ENCODE peak calls at places on chromosomes 4 and X, in ten cellular contexts. One of them, this sample, is unnamed. For H3K4me1 and H3K9me3, the result is how much of the 10 kb centered on the place peaks cover.

GRCh38 chr4:87057835-87058234 is 123.0 kb downstream of the AFF1 start:
- DNase-seq in psoas muscle: no peak
- DNase-seq in suprapubic skin: no peak
- DNase-seq in H9: no peak
- DNase-seq in tibial artery: no peak
- DNase-seq in ovary: no peak
- DNase-seq in heart left ventricle: no peak
- DNase-seq in endothelial cell of umbilical vein: no peak
- DNase-seq in HCT116: no peak
- DNase-seq in CD8-positive, alpha-beta T cell: no peak
- DNase-seq in this sample: no peak

GRCh38 chrX:84197550-84197949 is 9.6 kb upstream of the RPS6KA6 start:
- DNase-seq in psoas muscle: no peak
- DNase-seq in suprapubic skin: no peak
- DNase-seq in H9: no peak
- DNase-seq in tibial artery: no peak
- DNase-seq in ovary: no peak
- DNase-seq in heart left ventricle: no peak
- DNase-seq in endothelial cell of umbilical vein: no peak
- DNase-seq in HCT116: no peak
- DNase-seq in CD8-positive, alpha-beta T cell: no peak
- DNase-seq in this sample: no peak

GRCh38 chrX:252421-253291 is 28.5 kb upstream of the PLCXD1 start:
- DNase-seq in psoas muscle: no peak
- DNase-seq in suprapubic skin: no peak
- DNase-seq in H9: no peak
- DNase-seq in tibial artery: no peak
- DNase-seq in ovary: no peak
- DNase-seq in heart left ventricle: no peak
- DNase-seq in endothelial cell of umbilical vein: peak
- DNase-seq in HCT116: no peak
- DNase-seq in CD8-positive, alpha-beta T cell: no peak
- DNase-seq in this sample: no peak

GRCh38 chr4:87423313-87424031 is 1.1 kb downstream of the NUDT9 start:
- DNase-seq in psoas muscle: no peak
- DNase-seq in suprapubic skin: no peak
- DNase-seq in H9: no peak
- DNase-seq in tibial artery: no peak
- DNase-seq in ovary: no peak
- DNase-seq in heart left ventricle: no peak
- DNase-seq in endothelial cell of umbilical vein: peak
- DNase-seq in HCT116: no peak
- DNase-seq in CD8-positive, alpha-beta T cell: no peak
- DNase-seq in this sample: no peak

GRCh38 chrX:135973025-135973547 is 702 bp downstream of the MMGT1 start:
- DNase-seq in psoas muscle: no peak
- DNase-seq in suprapubic skin: no peak
- DNase-seq in H9: no peak
- DNase-seq in tibial artery: no peak
- DNase-seq in ovary: peak
- DNase-seq in heart left ventricle: no peak
- DNase-seq in endothelial cell of umbilical vein: no peak
- DNase-seq in HCT116: no peak
- DNase-seq in CD8-positive, alpha-beta T cell: no peak
- DNase-seq in this sample: no peak

GRCh38 chr4:92599044-92599443 is 295.3 kb downstream of the GRID2 start:
- DNase-seq in psoas muscle: no peak
- DNase-seq in suprapubic skin: no peak
- DNase-seq in H9: no peak
- DNase-seq in tibial artery: no peak
- DNase-seq in ovary: no peak
- DNase-seq in heart left ventricle: no peak
- DNase-seq in endothelial cell of umbilical vein: no peak
- DNase-seq in HCT116: no peak
- DNase-seq in CD8-positive, alpha-beta T cell: no peak
- DNase-seq in this sample: no peak

GRCh38 chr4:13989496-13989895 is 362.0 kb upstream of the BOD1L1 start:
- DNase-seq in psoas muscle: no peak
- DNase-seq in suprapubic skin: no peak
- DNase-seq in H9: no peak
- DNase-seq in tibial artery: no peak
- DNase-seq in ovary: no peak
- DNase-seq in heart left ventricle: no peak
- DNase-seq in endothelial cell of umbilical vein: no peak
- DNase-seq in HCT116: no peak
- DNase-seq in CD8-positive, alpha-beta T cell: no peak
- DNase-seq in this sample: no peak

GRCh38 chr4:174362340-174362739 is 78.6 kb downstream of the CEP44 start:
- DNase-seq in psoas muscle: no peak
- DNase-seq in suprapubic skin: no peak
- DNase-seq in H9: no peak
- DNase-seq in tibial artery: no peak
- DNase-seq in ovary: no peak
- DNase-seq in heart left ventricle: no peak
- DNase-seq in endothelial cell of umbilical vein: no peak
- DNase-seq in HCT116: no peak
- DNase-seq in CD8-positive, alpha-beta T cell: no peak
- DNase-seq in this sample: no peak

GRCh38 chr4:55808187-55808586 is 11.4 kb upstream of the EXOC1L start:
- DNase-seq in psoas muscle: no peak
- DNase-seq in suprapubic skin: no peak
- DNase-seq in H9: no peak
- DNase-seq in tibial artery: no peak
- DNase-seq in ovary: no peak
- DNase-seq in heart left ventricle: no peak
- DNase-seq in endothelial cell of umbilical vein: no peak
- DNase-seq in HCT116: no peak
- DNase-seq in CD8-positive, alpha-beta T cell: no peak
- DNase-seq in this sample: no peak

GRCh38 chr4:94207469-94208224 is at the start of gene SMARCAD1:
- DNase-seq in psoas muscle: peak
- DNase-seq in suprapubic skin: peak
- DNase-seq in H9: peak
- DNase-seq in tibial artery: peak
- DNase-seq in ovary: peak
- DNase-seq in heart left ventricle: peak
- DNase-seq in endothelial cell of umbilical vein: peak
- DNase-seq in HCT116: peak
- DNase-seq in CD8-positive, alpha-beta T cell: peak
- DNase-seq in this sample: peak

GRCh38 chr4:3111461-3111860 is 37.0 kb downstream of the HTT start:
- DNase-seq in psoas muscle: no peak
- DNase-seq in suprapubic skin: no peak
- DNase-seq in H9: no peak
- DNase-seq in tibial artery: no peak
- DNase-seq in ovary: no peak
- DNase-seq in heart left ventricle: no peak
- DNase-seq in endothelial cell of umbilical vein: peak
- DNase-seq in HCT116: no peak
- DNase-seq in CD8-positive, alpha-beta T cell: no peak
- DNase-seq in this sample: no peak

GRCh38 chr4:26719954-26720552 is 136.2 kb downstream of the TBC1D19 start:
- DNase-seq in psoas muscle: no peak
- DNase-seq in suprapubic skin: no peak
- DNase-seq in H9: no peak
- DNase-seq in tibial artery: no peak
- DNase-seq in ovary: no peak
- DNase-seq in heart left ventricle: no peak
- DNase-seq in endothelial cell of umbilical vein: peak
- DNase-seq in HCT116: peak
- DNase-seq in CD8-positive, alpha-beta T cell: no peak
- DNase-seq in this sample: no peak

GRCh38 chrX:11629593-11630211 is 36.0 kb downstream of the ARHGAP6 start:
- DNase-seq in psoas muscle: peak
- DNase-seq in suprapubic skin: no peak
- DNase-seq in H9: no peak
- DNase-seq in tibial artery: peak
- DNase-seq in ovary: peak
- DNase-seq in heart left ventricle: peak
- DNase-seq in endothelial cell of umbilical vein: no peak
- DNase-seq in HCT116: no peak
- DNase-seq in CD8-positive, alpha-beta T cell: no peak
- DNase-seq in this sample: peak

GRCh38 chr4:1409079-1409805 is 3.0 kb upstream of the NKX1-1 start:
- DNase-seq in psoas muscle: no peak
- DNase-seq in suprapubic skin: no peak
- DNase-seq in H9: no peak
- DNase-seq in tibial artery: peak
- DNase-seq in ovary: no peak
- DNase-seq in heart left ventricle: no peak
- DNase-seq in endothelial cell of umbilical vein: no peak
- DNase-seq in HCT116: no peak
- DNase-seq in CD8-positive, alpha-beta T cell: no peak
- DNase-seq in this sample: no peak

GRCh38 chrX:15679246-15679645 is 14.6 kb upstream of the CLTRN start:
- DNase-seq in psoas muscle: no peak
- DNase-seq in suprapubic skin: no peak
- DNase-seq in H9: no peak
- DNase-seq in tibial artery: no peak
- DNase-seq in ovary: no peak
- DNase-seq in heart left ventricle: no peak
- DNase-seq in endothelial cell of umbilical vein: no peak
- DNase-seq in HCT116: no peak
- DNase-seq in CD8-positive, alpha-beta T cell: no peak
- DNase-seq in this sample: no peak

GRCh38 chrX:150567645-150568319 is 639 bp upstream of the MTM1 start:
- DNase-seq in psoas muscle: no peak
- DNase-seq in suprapubic skin: no peak
- DNase-seq in H9: no peak
- DNase-seq in tibial artery: no peak
- DNase-seq in ovary: no peak
- DNase-seq in heart left ventricle: no peak
- DNase-seq in endothelial cell of umbilical vein: no peak
- DNase-seq in HCT116: no peak
- DNase-seq in CD8-positive, alpha-beta T cell: no peak
- DNase-seq in this sample: no peak
- H3K27ac ChIP-seq in psoas muscle: peak
- H3K27ac ChIP-seq in suprapubic skin: no peak
- H3K27ac ChIP-seq in H9: no peak
- H3K27ac ChIP-seq in tibial artery: peak
- H3K27ac ChIP-seq in ovary: no peak
- H3K27ac ChIP-seq in heart left ventricle: no peak
- H3K27ac ChIP-seq in endothelial cell of umbilical vein: no peak
- H3K27ac ChIP-seq in HCT116: no peak
- H3K27ac ChIP-seq in CD8-positive, alpha-beta T cell: no peak
- H3K27ac ChIP-seq in this sample: no peak

DNA sequence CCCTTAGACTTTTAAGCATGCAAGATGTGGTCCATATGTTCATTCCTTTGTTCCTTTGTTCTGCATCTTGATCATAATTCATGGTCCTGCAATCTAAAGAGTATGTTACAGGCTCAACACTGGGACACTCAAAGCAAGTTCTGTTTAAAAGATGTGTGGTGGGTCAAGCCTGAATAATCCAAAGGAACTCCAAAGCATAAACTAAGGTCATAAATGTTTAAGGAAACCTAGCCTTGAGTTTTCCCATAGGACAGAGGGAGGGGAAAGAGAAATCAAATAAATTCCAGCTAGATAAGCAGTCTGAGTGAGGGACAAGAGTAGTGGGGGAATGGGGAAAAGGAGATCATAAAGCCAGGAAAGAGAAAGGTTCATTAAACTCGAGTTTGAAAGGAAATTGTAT is 125.9 kb upstream of the EDNRA start:
- DNase-seq in psoas muscle: no peak
- DNase-seq in suprapubic skin: no peak
- DNase-seq in H9: no peak
- DNase-seq in tibial artery: no peak
- DNase-seq in ovary: no peak
- DNase-seq in heart left ventricle: no peak
- DNase-seq in endothelial cell of umbilical vein: no peak
- DNase-seq in HCT116: no peak
- DNase-seq in CD8-positive, alpha-beta T cell: no peak
- DNase-seq in this sample: no peak
- H3K4me1 ChIP-seq in psoas muscle: under half
- H3K4me1 ChIP-seq in suprapubic skin: under half
- H3K4me1 ChIP-seq in H9: under half
- H3K4me1 ChIP-seq in tibial artery: under half
- H3K4me1 ChIP-seq in ovary: under half
- H3K4me1 ChIP-seq in heart left ventricle: under half
- H3K4me1 ChIP-seq in endothelial cell of umbilical vein: under half
- H3K4me1 ChIP-seq in HCT116: under half
- H3K4me1 ChIP-seq in CD8-positive, alpha-beta T cell: under half
- H3K4me1 ChIP-seq in this sample: under half

GRCh38 chr4:119100640-119101039 is 35.0 kb upstream of the MYOZ2 start:
- DNase-seq in psoas muscle: no peak
- DNase-seq in suprapubic skin: no peak
- DNase-seq in H9: no peak
- DNase-seq in tibial artery: no peak
- DNase-seq in ovary: no peak
- DNase-seq in heart left ventricle: no peak
- DNase-seq in endothelial cell of umbilical vein: no peak
- DNase-seq in HCT116: no peak
- DNase-seq in CD8-positive, alpha-beta T cell: no peak
- DNase-seq in this sample: no peak
- H3K9me3 ChIP-seq in psoas muscle: under half
- H3K9me3 ChIP-seq in suprapubic skin: under half
- H3K9me3 ChIP-seq in H9: under half
- H3K9me3 ChIP-seq in tibial artery: under half
- H3K9me3 ChIP-seq in ovary: under half
- H3K9me3 ChIP-seq in heart left ventricle: under half
- H3K9me3 ChIP-seq in endothelial cell of umbilical vein: under half
- H3K9me3 ChIP-seq in HCT116: under half
- H3K9me3 ChIP-seq in CD8-positive, alpha-beta T cell: under half
- H3K9me3 ChIP-seq in this sample: under half

GRCh38 chr4:8227201-8227770 is 28.2 kb downstream of the SH3TC1 start:
- DNase-seq in psoas muscle: no peak
- DNase-seq in suprapubic skin: no peak
- DNase-seq in H9: no peak
- DNase-seq in tibial artery: no peak
- DNase-seq in ovary: no peak
- DNase-seq in heart left ventricle: peak
- DNase-seq in endothelial cell of umbilical vein: no peak
- DNase-seq in HCT116: no peak
- DNase-seq in CD8-positive, alpha-beta T cell: no peak
- DNase-seq in this sample: no peak

GRCh38 chr4:8225704-8226443 is 26.8 kb downstream of the SH3TC1 start:
- DNase-seq in psoas muscle: no peak
- DNase-seq in suprapubic skin: no peak
- DNase-seq in H9: peak
- DNase-seq in tibial artery: no peak
- DNase-seq in ovary: no peak
- DNase-seq in heart left ventricle: no peak
- DNase-seq in endothelial cell of umbilical vein: no peak
- DNase-seq in HCT116: no peak
- DNase-seq in CD8-positive, alpha-beta T cell: no peak
- DNase-seq in this sample: no peak

GRCh38 chr4:8229341-8229975 is 30.4 kb downstream of the SH3TC1 start:
- DNase-seq in psoas muscle: no peak
- DNase-seq in suprapubic skin: no peak
- DNase-seq in H9: no peak
- DNase-seq in tibial artery: no peak
- DNase-seq in ovary: no peak
- DNase-seq in heart left ventricle: no peak
- DNase-seq in endothelial cell of umbilical vein: no peak
- DNase-seq in HCT116: no peak
- DNase-seq in CD8-positive, alpha-beta T cell: no peak
- DNase-seq in this sample: no peak

GRCh38 chr4:8228319-8229250 is 29.5 kb downstream of the SH3TC1 start:
- DNase-seq in psoas muscle: peak
- DNase-seq in suprapubic skin: no peak
- DNase-seq in H9: no peak
- DNase-seq in tibial artery: no peak
- DNase-seq in ovary: peak
- DNase-seq in heart left ventricle: peak
- DNase-seq in endothelial cell of umbilical vein: peak
- DNase-seq in HCT116: no peak
- DNase-seq in CD8-positive, alpha-beta T cell: peak
- DNase-seq in this sample: peak

GRCh38 chr4:8227771-8228318 is 28.8 kb downstream of the SH3TC1 start:
- DNase-seq in psoas muscle: no peak
- DNase-seq in suprapubic skin: no peak
- DNase-seq in H9: no peak
- DNase-seq in tibial artery: no peak
- DNase-seq in ovary: no peak
- DNase-seq in heart left ventricle: no peak
- DNase-seq in endothelial cell of umbilical vein: no peak
- DNase-seq in HCT116: no peak
- DNase-seq in CD8-positive, alpha-beta T cell: no peak
- DNase-seq in this sample: no peak
- H3K27ac ChIP-seq in psoas muscle: no peak
- H3K27ac ChIP-seq in suprapubic skin: no peak
- H3K27ac ChIP-seq in H9: no peak
- H3K27ac ChIP-seq in tibial artery: no peak
- H3K27ac ChIP-seq in ovary: no peak
- H3K27ac ChIP-seq in heart left ventricle: no peak
- H3K27ac ChIP-seq in endothelial cell of umbilical vein: peak
- H3K27ac ChIP-seq in HCT116: peak
- H3K27ac ChIP-seq in CD8-positive, alpha-beta T cell: no peak
- H3K27ac ChIP-seq in this sample: no peak